ENCODE peak calls at places on chromosomes 2 and 18, in nine cellular contexts. C is adrenal gland; E is foreskin fibroblast; Q is ELR; Z is Right ventricle myocardium superior; U is CD4-positive, CD25-positive, alpha-beta regulatory T cell; X is NCI-H82; F is NCI-H446 treated with DMSO at 0.1 percent for 48 hours; V is non-pigmented ciliary epithelial cell. I is an unnamed sample.
A peak's percentile ranks its signal among the peaks of the same experiment; 100 is the strongest.

GRCh38 chr2:16187517-16187887 is 247.2 kb downstream of the MYCN start:
- DNase-seq in C (no peak), E (no peak), Q (no peak), Z (no peak), U (no peak), X (no peak), F (no peak), V (no peak), I (no peak)

GRCh38 chr18:62672600-62672999 is 42.7 kb upstream of the PHLPP1 start:
- DNase-seq in C (no peak), E (no peak), Q (no peak), Z (no peak), U (no peak), X (no peak), F (no peak), V (no peak), I (no peak)

GRCh38 chr2:20963867-20964266 is 80.0 kb downstream of the APOB start:
- DNase-seq in C (no peak), E (no peak), Q (no peak), Z (no peak), U (no peak), X (no peak), F (no peak), V (no peak), I (no peak)

GRCh38 chr2:53129851-53130250 is 637.8 kb upstream of the CHAC2 start:
- DNase-seq in C (no peak), E (peak; percentile 55), Q (peak; percentile 84), Z (no peak), U (no peak), X (no peak), F (no peak), V (peak; percentile 87), I (peak; percentile 60)

GRCh38 chr2:230872151-230872967 is 7.6 kb downstream of the ITM2C start:
- DNase-seq in C (peak; percentile 6), E (no peak), Q (no peak), Z (peak; percentile 18), U (no peak), X (no peak), F (no peak), V (no peak), I (no peak)

GRCh38 chr2:121234144-121234543 is 50.9 kb downstream of the TFCP2L1 start:
- DNase-seq in C (no peak), E (no peak), Q (no peak), Z (no peak), U (no peak), X (no peak), F (no peak), V (no peak), I (no peak)

GRCh38 chr2:70785137-70785911 is 5.1 kb downstream of the FIGLA start:
- DNase-seq in C (no peak), E (no peak), Q (peak; percentile 43), Z (no peak), U (peak; percentile 46), X (peak; percentile 85), F (peak; percentile 38), V (no peak), I (no peak)

GRCh38 chr2:240820014-240820606 is at the start of gene KIF1A:
- DNase-seq in C (peak; percentile 20), E (no peak), Q (no peak), Z (no peak), U (no peak), X (peak; percentile 93), F (peak; percentile 36), V (no peak), I (no peak)

I was measured in HS-5.